ENCODE peak calls at places on chromosomes 5 and 9, in five cellular contexts. P is B cell, W is IMR-90, Z is tibial artery, H is ELR. E is an unnamed sample.

GRCh38 chr5:170603578-170604565 is 100.1 kb downstream of the KCNIP1 start:
- DNase-seq in W (peak), H (peak), P (peak), Z (peak), E (peak)

GRCh38 chr5:138240690-138241385 is 27.7 kb upstream of the CDC23 start:
- DNase-seq in H (no peak), W (no peak), Z (no peak), P (peak), E (no peak)

GRCh38 chr9:121636411-121636865 is 15.0 kb upstream of the DAB2IP start:
- DNase-seq in H (no peak), Z (peak), W (peak), P (no peak), E (peak)

GRCh38 chr5:66818304-66818934 is 222.2 kb downstream of the MAST4 start:
- DNase-seq in H (no peak), P (no peak), W (no peak), Z (no peak), E (no peak)

GRCh38 chr9:138118601-138119071 is 241.1 kb downstream of the CACNA1B start:
- DNase-seq in W (no peak), P (no peak), H (no peak), Z (peak), E (no peak)

GRCh38 chr5:23139338-23140171 is 286.4 kb upstream of the CDH12 start:
- DNase-seq in W (peak), P (peak), Z (no peak), H (peak), E (no peak)

GRCh38 chr5:149391524-149391923 is 12.4 kb upstream of the IL17B start:
- DNase-seq in P (no peak), W (no peak), Z (peak), H (no peak), E (no peak)

GRCh38 chr5:98557921-98558320 is 215.5 kb upstream of the RGMB start:
- DNase-seq in Z (no peak), H (peak), W (peak), P (no peak), E (no peak)

GRCh38 chr5:15013654-15014463 is 142.3 kb upstream of the ANKH start:
- DNase-seq in Z (no peak), P (peak), W (peak), H (peak), E (peak)

GRCh38 chr5:171418982-171419662 is at the start of gene FGF18:
- DNase-seq in Z (peak), W (peak), H (peak), P (peak), E (no peak)

GRCh38 chr9:93183663-93184438 is at the start of gene WNK2:
- DNase-seq in Z (no peak), P (peak), H (no peak), W (no peak), E (no peak)

E was measured in hippocampal formation.